ENCODE peak calls at places on chromosome 15, in nine cellular contexts. D is heart right ventricle, U is neuronal stem cell, Z is upper lobe of right lung, N is fibroblast of lung, F is upper lobe of left lung, K is adrenal gland, E is astrocyte, T is neural progenitor cell. L is an unnamed sample. For H3K9me3 and H3K36me3, the result is how much of the 10 kb centered on the place peaks cover.

GRCh38 chr15:70267879-70268278 is 170.2 kb upstream of the TLE3 start:
- DNase-seq in D (no peak), U (no peak), Z (no peak), N (peak), F (peak), K (no peak), E (peak), T (no peak), L (no peak)

GRCh38 chr15:62850318-62850717 is 192.2 kb upstream of the TPM1 start:
- DNase-seq in D (no peak), U (no peak), Z (no peak), N (no peak), F (no peak), K (no peak), E (peak), T (no peak), L (no peak)

GRCh38 chr15:85788796-85789495 is 5.8 kb downstream of the KLHL25 start:
- DNase-seq in D (no peak), U (no peak), Z (peak), N (no peak), F (peak), K (no peak), E (no peak), T (no peak), L (no peak)

GRCh38 chr15:29952245-29952644 is 130.0 kb upstream of the TJP1 start:
- DNase-seq in D (no peak), U (no peak), Z (no peak), N (no peak), F (no peak), K (no peak), E (no peak), T (peak), L (no peak)

GRCh38 chr15:37015025-37015424 is 85.3 kb downstream of the MEIS2 start:
- DNase-seq in D (no peak), U (no peak), Z (no peak), N (no peak), F (no peak), K (peak), E (peak), T (no peak), L (peak)

GRCh38 chr15:70566989-70567388 is 196.4 kb downstream of the UACA start:
- DNase-seq in D (no peak), U (no peak), Z (no peak), N (no peak), F (no peak), K (no peak), E (no peak), T (no peak), L (no peak)

GRCh38 chr15:63938486-63939061 is 104.8 kb upstream of the HERC1 start:
- DNase-seq in D (no peak), U (no peak), Z (no peak), N (no peak), F (no peak), K (no peak), E (peak), T (no peak), L (peak)

GRCh38 chr15:74631935-74632560 is 16.4 kb downstream of the CLK3 start:
- DNase-seq in D (peak), U (peak), Z (peak), N (peak), F (peak), K (peak), E (no peak), T (peak), L (peak)

GRCh38 chr15:64981812-64982431 is 7.8 kb downstream of the SPG21 start:
- DNase-seq in D (no peak), U (no peak), Z (no peak), N (no peak), F (no peak), K (no peak), E (no peak), T (no peak), L (no peak)

GRCh38 chr15:73691398-73691797 is 7.2 kb downstream of the CD276 start:
- DNase-seq in D (peak), U (no peak), Z (peak), N (peak), F (peak), K (peak), E (peak), T (peak), L (peak)

GRCh38 chr15:39834256-39834655 is 51.6 kb upstream of the FSIP1 start:
- DNase-seq in D (no peak), U (no peak), Z (no peak), N (peak), F (no peak), K (no peak), E (peak), T (no peak), L (peak)

GRCh38 chr15:83475551-83475950 is 28.4 kb downstream of the SH3GL3 start:
- DNase-seq in D (no peak), U (peak), Z (no peak), N (peak), F (no peak), K (no peak), E (peak), T (no peak), L (peak)

GRCh38 chr15:101038327-101039003 is 119.3 kb downstream of the LRRK1 start:
- DNase-seq in D (no peak), U (no peak), Z (no peak), N (no peak), F (no peak), K (no peak), E (no peak), T (no peak), L (no peak)

GRCh38 chr15:71195242-71195641 is 80.0 kb downstream of the THSD4 start:
- DNase-seq in D (no peak), U (no peak), Z (no peak), N (no peak), F (no peak), K (no peak), E (no peak), T (peak), L (peak)

GRCh38 chr15:35289029-35289617 is 204.0 kb upstream of the NANOGP8 start:
- DNase-seq in D (no peak), U (peak), Z (no peak), N (peak), F (no peak), K (peak), E (peak), T (peak), L (peak)

GRCh38 chr15:67783303-67783702 is 42.0 kb upstream of the SKOR1 start:
- DNase-seq in D (no peak), U (no peak), Z (no peak), N (no peak), F (no peak), K (no peak), E (no peak), T (no peak), L (no peak)

GRCh38 chr15:73941871-73942635 is 15.8 kb downstream of the LOXL1 start:
- DNase-seq in D (no peak), U (no peak), Z (no peak), N (no peak), F (no peak), K (no peak), E (no peak), T (no peak), L (peak)

GRCh38 chr15:41981373-41982132 is 9.2 kb upstream of the EHD4 start:
- DNase-seq in D (no peak), U (no peak), Z (no peak), N (no peak), F (no peak), K (no peak), E (no peak), T (no peak), L (no peak)

GRCh38 chr15:51888593-51889195 is 59.2 kb downstream of the TMOD3 start:
- DNase-seq in D (no peak), U (no peak), Z (no peak), N (peak), F (no peak), K (no peak), E (no peak), T (peak), L (peak)

GRCh38 chr15:64895285-64896065 is 16.2 kb upstream of the ANKDD1A start:
- DNase-seq in D (no peak), U (no peak), Z (no peak), N (peak), F (peak), K (peak), E (no peak), T (no peak), L (no peak)

GRCh38 chr15:77631790-77632551 is 741 bp downstream of the LINGO1 start:
- DNase-seq in D (no peak), U (no peak), Z (no peak), N (no peak), F (no peak), K (no peak), E (no peak), T (peak), L (no peak)

DNA sequence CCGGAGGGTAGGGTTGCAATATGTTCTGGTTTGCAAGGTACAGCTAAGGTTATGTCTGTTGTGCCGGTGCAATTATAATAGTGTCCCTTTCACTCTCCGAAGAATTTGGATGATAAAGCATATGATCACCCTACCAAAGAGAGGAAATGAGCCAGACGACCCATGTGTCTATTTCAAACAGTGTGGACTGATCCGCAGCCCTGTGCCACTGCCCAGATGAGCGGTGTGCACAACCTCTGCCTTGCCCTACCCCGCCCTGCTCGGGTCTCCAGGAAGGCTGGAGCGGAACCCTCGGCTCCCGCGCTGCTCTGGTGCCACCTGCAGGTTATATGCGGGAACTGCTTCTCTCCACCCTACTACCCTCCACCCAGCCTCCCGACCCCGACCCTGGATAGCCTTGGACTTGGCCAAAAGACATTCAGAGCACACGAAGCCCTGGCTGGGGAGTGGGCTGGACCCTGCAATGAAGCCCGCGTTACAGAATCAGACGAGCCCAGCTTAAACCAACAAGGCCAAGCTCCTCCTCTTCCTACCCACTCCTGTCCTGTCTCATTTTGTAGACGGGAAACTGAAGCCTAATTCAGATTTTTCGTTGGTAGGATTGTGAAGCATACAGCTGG is 68.4 kb upstream of the CHRNB4 start:
- DNase-seq in D (peak), U (peak), Z (peak), N (peak), F (peak), K (peak), E (no peak), T (peak), L (peak)
- H3K4me3 ChIP-seq in D (no peak), U (no peak), Z (no peak), N (no peak), F (no peak), K (no peak), E (no peak), T (no peak), L (no peak)

GRCh38 chr15:25051399-25052154 is 96.8 kb downstream of the SNRPN start:
- DNase-seq in D (no peak), U (no peak), Z (peak), N (no peak), F (peak), K (no peak), E (no peak), T (no peak), L (no peak)
- H3K9me3 ChIP-seq in D (under half), U (half or more), Z (half or more), N (under half), F (half or more), K (under half), E (half or more), T (under half), L (under half)

GRCh38 chr15:43881944-43882343 is 55.1 kb downstream of the WDR76 start:
- DNase-seq in D (no peak), U (no peak), Z (no peak), N (no peak), F (no peak), K (no peak), E (no peak), T (peak), L (peak)
- H3K36me3 ChIP-seq in D (under half), U (under half), Z (under half), N (under half), F (under half), K (under half), E (under half), T (under half), L (under half)

GRCh38 chr15:89781891-89782618 is 5.9 kb downstream of the MESP2 start:
- DNase-seq in D (no peak), U (no peak), Z (no peak), N (peak), F (no peak), K (peak), E (peak), T (no peak), L (no peak)

GRCh38 chr15:89783861-89784685 is 7.9 kb downstream of the MESP2 start:
- DNase-seq in D (no peak), U (no peak), Z (no peak), N (no peak), F (no peak), K (no peak), E (no peak), T (no peak), L (no peak)

GRCh38 chr15:89785064-89785770 is 9.1 kb downstream of the MESP2 start:
- DNase-seq in D (no peak), U (no peak), Z (no peak), N (no peak), F (peak), K (no peak), E (no peak), T (no peak), L (no peak)

GRCh38 chr15:89784686-89784960 is 8.5 kb downstream of the MESP2 start:
- DNase-seq in D (no peak), U (no peak), Z (no peak), N (no peak), F (no peak), K (no peak), E (no peak), T (no peak), L (no peak)

DNA sequence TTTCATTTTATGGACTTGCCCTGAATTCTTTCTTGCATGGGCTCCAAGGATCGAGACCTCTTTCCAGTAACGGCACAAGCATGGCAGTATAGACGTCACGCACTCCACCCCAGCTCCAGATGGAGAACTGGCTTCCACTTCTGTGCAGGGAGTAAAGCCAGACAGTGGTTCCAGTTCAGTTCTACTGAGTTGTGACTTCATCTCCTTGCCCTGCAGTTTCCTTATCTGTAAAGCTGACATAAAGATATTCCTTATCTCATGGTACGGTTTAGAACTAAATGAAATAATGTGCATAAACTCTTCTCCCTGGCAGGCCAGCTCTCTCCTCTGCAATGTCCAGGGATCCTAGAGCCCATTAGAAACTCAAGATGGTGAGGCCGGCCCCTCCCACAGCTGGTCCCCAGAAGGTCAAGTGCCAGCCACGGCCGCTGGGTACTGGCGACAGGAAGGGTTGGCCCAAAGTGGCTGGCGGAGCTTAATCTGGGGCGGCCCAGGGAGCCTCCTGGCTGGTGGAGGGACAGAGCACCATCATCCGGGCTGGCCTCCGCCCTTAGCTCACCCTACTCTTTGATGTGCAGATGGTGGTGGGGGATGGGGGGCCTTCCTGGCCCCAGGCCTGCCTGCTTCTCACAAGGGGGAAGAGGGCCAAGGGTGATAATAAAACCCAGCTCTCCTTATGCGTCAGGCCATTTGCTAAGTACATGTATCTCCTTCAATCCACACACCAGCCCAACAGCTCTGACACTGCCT is 7.2 kb downstream of the MESP2 start:
- DNase-seq in D (no peak), U (no peak), Z (no peak), N (peak), F (no peak), K (no peak), E (peak), T (no peak), L (peak)
- H3K4me3 ChIP-seq in D (no peak), U (no peak), Z (no peak), N (no peak), F (no peak), K (no peak), E (no peak), T (no peak), L (no peak)

GRCh38 chr15:87326274-87326673 is 930.3 kb downstream of the NTRK3 start:
- DNase-seq in D (no peak), U (no peak), Z (no peak), N (no peak), F (no peak), K (no peak), E (peak), T (no peak), L (no peak)
- H3K9me3 ChIP-seq in D (under half), U (under half), Z (under half), N (under half), F (under half), K (under half), E (under half), T (under half), L (under half)

DNA sequence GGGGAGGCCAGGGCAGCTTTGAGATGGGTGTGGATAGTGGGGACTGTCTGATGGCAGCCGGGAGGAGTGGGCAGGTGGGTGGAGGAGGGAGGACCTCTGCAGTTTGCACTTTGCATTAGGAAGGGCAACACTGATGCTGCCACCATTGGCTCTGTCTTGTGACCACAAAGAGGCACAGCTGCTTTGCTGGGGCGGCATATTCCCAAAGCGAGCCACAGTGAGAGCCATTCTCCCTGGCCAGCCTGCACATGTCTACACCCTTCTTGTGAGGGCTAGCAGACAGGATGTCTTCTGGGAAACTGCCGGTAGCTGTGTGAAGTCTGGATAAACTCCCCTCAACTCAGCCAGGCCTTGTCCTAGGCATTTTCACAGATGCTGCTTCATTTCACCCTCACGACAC is 38.3 kb downstream of the CCNB2 start:
- DNase-seq in D (no peak), U (no peak), Z (no peak), N (no peak), F (no peak), K (no peak), E (no peak), T (no peak), L (no peak)
- H3K36me3 ChIP-seq in D (under half), U (half or more), Z (under half), N (under half), F (under half), K (under half), E (under half), T (under half), L (under half)